ENCODE peak calls at places on chromosomes 4 and X, in five cellular contexts. One of them, this sample, is unnamed.
A peak's percentile ranks its signal among the peaks of the same experiment; 100 is the strongest.

GRCh38 chrX:141183000-141183399 is 6.1 kb upstream of the LDOC1 start:
- DNase-seq in GM10248: no peak
- DNase-seq in NCI-H2081: no peak
- DNase-seq in tibial artery: no peak
- DNase-seq in activated CD8-positive, alpha-beta T cell treated with anti-CD3 and anti-CD28 coated beads, Interleukin-2, amount 10 ng/mL, durations not matched to agents 7 days and 5 days: no peak
- DNase-seq in this sample: no peak

GRCh38 chr4:123412700-123413512 is 16.3 kb downstream of the SPRY1 start:
- DNase-seq in activated CD8-positive, alpha-beta T cell treated with anti-CD3 and anti-CD28 coated beads, Interleukin-2, amount 10 ng/mL, durations not matched to agents 7 days and 5 days: no peak
- DNase-seq in NCI-H2081: no peak
- DNase-seq in GM10248: no peak
- DNase-seq in tibial artery: no peak
- DNase-seq in this sample: no peak

GRCh38 chr4:165813606-165814005 is 59.4 kb upstream of the TLL1 start:
- DNase-seq in NCI-H2081: no peak
- DNase-seq in tibial artery: no peak
- DNase-seq in GM10248: no peak
- DNase-seq in activated CD8-positive, alpha-beta T cell treated with anti-CD3 and anti-CD28 coated beads, Interleukin-2, amount 10 ng/mL, durations not matched to agents 7 days and 5 days: no peak
- DNase-seq in this sample: no peak

GRCh38 chr4:173990126-173990878 is 293.2 kb downstream of the FBXO8 start:
- DNase-seq in NCI-H2081: peak; percentile 41
- DNase-seq in GM10248: no peak
- DNase-seq in tibial artery: no peak
- DNase-seq in activated CD8-positive, alpha-beta T cell treated with anti-CD3 and anti-CD28 coated beads, Interleukin-2, amount 10 ng/mL, durations not matched to agents 7 days and 5 days: no peak
- DNase-seq in this sample: no peak

GRCh38 chr4:2598661-2599654 is 62.5 kb downstream of the FAM193A start:
- DNase-seq in GM10248: peak; percentile 74
- DNase-seq in activated CD8-positive, alpha-beta T cell treated with anti-CD3 and anti-CD28 coated beads, Interleukin-2, amount 10 ng/mL, durations not matched to agents 7 days and 5 days: peak; percentile 32
- DNase-seq in NCI-H2081: no peak
- DNase-seq in tibial artery: no peak
- DNase-seq in this sample: no peak

GRCh38 chr4:75432683-75433082 is 81.5 kb downstream of the RCHY1 start:
- DNase-seq in activated CD8-positive, alpha-beta T cell treated with anti-CD3 and anti-CD28 coated beads, Interleukin-2, amount 10 ng/mL, durations not matched to agents 7 days and 5 days: no peak
- DNase-seq in tibial artery: no peak
- DNase-seq in GM10248: peak; percentile 15
- DNase-seq in NCI-H2081: no peak
- DNase-seq in this sample: no peak

GRCh38 chr4:74206088-74206826 is 48.3 kb downstream of the MTHFD2L start:
- DNase-seq in tibial artery: no peak
- DNase-seq in NCI-H2081: no peak
- DNase-seq in GM10248: peak; percentile 30
- DNase-seq in activated CD8-positive, alpha-beta T cell treated with anti-CD3 and anti-CD28 coated beads, Interleukin-2, amount 10 ng/mL, durations not matched to agents 7 days and 5 days: no peak
- DNase-seq in this sample: no peak

GRCh38 chrX:1215123-1215823 is 2.8 kb upstream of the CRLF2 start:
- DNase-seq in tibial artery: no peak
- DNase-seq in activated CD8-positive, alpha-beta T cell treated with anti-CD3 and anti-CD28 coated beads, Interleukin-2, amount 10 ng/mL, durations not matched to agents 7 days and 5 days: no peak
- DNase-seq in NCI-H2081: no peak
- DNase-seq in GM10248: no peak
- DNase-seq in this sample: no peak

GRCh38 chr4:182348947-182349346 is 105.7 kb downstream of the TENM3 start:
- DNase-seq in activated CD8-positive, alpha-beta T cell treated with anti-CD3 and anti-CD28 coated beads, Interleukin-2, amount 10 ng/mL, durations not matched to agents 7 days and 5 days: no peak
- DNase-seq in GM10248: no peak
- DNase-seq in tibial artery: no peak
- DNase-seq in NCI-H2081: no peak
- DNase-seq in this sample: no peak

GRCh38 chr4:186554890-186555827 is at the start of gene MTNR1A:
- DNase-seq in NCI-H2081: no peak
- DNase-seq in activated CD8-positive, alpha-beta T cell treated with anti-CD3 and anti-CD28 coated beads, Interleukin-2, amount 10 ng/mL, durations not matched to agents 7 days and 5 days: no peak
- DNase-seq in tibial artery: no peak
- DNase-seq in GM10248: no peak
- DNase-seq in this sample: no peak

GRCh38 chr4:32172761-32173160 is 1452.6 kb downstream of the PCDH7 start:
- DNase-seq in NCI-H2081: no peak
- DNase-seq in GM10248: no peak
- DNase-seq in tibial artery: no peak
- DNase-seq in activated CD8-positive, alpha-beta T cell treated with anti-CD3 and anti-CD28 coated beads, Interleukin-2, amount 10 ng/mL, durations not matched to agents 7 days and 5 days: no peak
- DNase-seq in this sample: no peak

GRCh38 chr4:108052511-108052910 is 62.8 kb downstream of the HADH start:
- DNase-seq in activated CD8-positive, alpha-beta T cell treated with anti-CD3 and anti-CD28 coated beads, Interleukin-2, amount 10 ng/mL, durations not matched to agents 7 days and 5 days: no peak
- DNase-seq in NCI-H2081: no peak
- DNase-seq in tibial artery: no peak
- DNase-seq in GM10248: no peak
- DNase-seq in this sample: no peak

GRCh38 chrX:48665991-48666390 is 17.6 kb upstream of the WAS start:
- DNase-seq in tibial artery: no peak
- DNase-seq in NCI-H2081: no peak
- DNase-seq in GM10248: no peak
- DNase-seq in activated CD8-positive, alpha-beta T cell treated with anti-CD3 and anti-CD28 coated beads, Interleukin-2, amount 10 ng/mL, durations not matched to agents 7 days and 5 days: no peak
- DNase-seq in this sample: no peak

GRCh38 chrX:154534526-154535322 is 11.9 kb downstream of the G6PD start:
- DNase-seq in activated CD8-positive, alpha-beta T cell treated with anti-CD3 and anti-CD28 coated beads, Interleukin-2, amount 10 ng/mL, durations not matched to agents 7 days and 5 days: peak; percentile 89
- DNase-seq in GM10248: peak; percentile 90
- DNase-seq in tibial artery: peak; percentile 80
- DNase-seq in NCI-H2081: peak; percentile 69
- DNase-seq in this sample: peak; percentile 80

GRCh38 chrX:40150503-40150902 is 52.7 kb upstream of the BCOR start:
- DNase-seq in GM10248: no peak
- DNase-seq in tibial artery: no peak
- DNase-seq in activated CD8-positive, alpha-beta T cell treated with anti-CD3 and anti-CD28 coated beads, Interleukin-2, amount 10 ng/mL, durations not matched to agents 7 days and 5 days: no peak
- DNase-seq in NCI-H2081: no peak
- DNase-seq in this sample: no peak

GRCh38 chrX:119477812-119478232 is 9.6 kb downstream of the SLC25A5 start:
- DNase-seq in NCI-H2081: no peak
- DNase-seq in activated CD8-positive, alpha-beta T cell treated with anti-CD3 and anti-CD28 coated beads, Interleukin-2, amount 10 ng/mL, durations not matched to agents 7 days and 5 days: no peak
- DNase-seq in GM10248: no peak
- DNase-seq in tibial artery: peak; percentile 48
- DNase-seq in this sample: no peak

GRCh38 chr4:109574443-109574850 is 14.4 kb downstream of the MCUB start:
- DNase-seq in tibial artery: no peak
- DNase-seq in GM10248: no peak
- DNase-seq in NCI-H2081: peak; percentile 2
- DNase-seq in activated CD8-positive, alpha-beta T cell treated with anti-CD3 and anti-CD28 coated beads, Interleukin-2, amount 10 ng/mL, durations not matched to agents 7 days and 5 days: no peak
- DNase-seq in this sample: no peak

GRCh38 chr4:14539246-14539645 is 463.0 kb upstream of the CPEB2 start:
- DNase-seq in GM10248: no peak
- DNase-seq in NCI-H2081: no peak
- DNase-seq in tibial artery: no peak
- DNase-seq in activated CD8-positive, alpha-beta T cell treated with anti-CD3 and anti-CD28 coated beads, Interleukin-2, amount 10 ng/mL, durations not matched to agents 7 days and 5 days: no peak
- DNase-seq in this sample: no peak

GRCh38 chrX:1394731-1395501 is 3.0 kb upstream of the SLC25A6 start:
- DNase-seq in activated CD8-positive, alpha-beta T cell treated with anti-CD3 and anti-CD28 coated beads, Interleukin-2, amount 10 ng/mL, durations not matched to agents 7 days and 5 days: no peak
- DNase-seq in tibial artery: peak; percentile 24
- DNase-seq in NCI-H2081: no peak
- DNase-seq in GM10248: no peak
- DNase-seq in this sample: peak; percentile 17

GRCh38 chr4:86416081-86416480 is 56.2 kb upstream of the MAPK10 start:
- DNase-seq in GM10248: no peak
- DNase-seq in activated CD8-positive, alpha-beta T cell treated with anti-CD3 and anti-CD28 coated beads, Interleukin-2, amount 10 ng/mL, durations not matched to agents 7 days and 5 days: no peak
- DNase-seq in tibial artery: no peak
- DNase-seq in NCI-H2081: no peak
- DNase-seq in this sample: no peak

This sample was measured in left ventricle myocardium inferior.